ENCODE peak calls at places on chromosome 3, in eight cellular contexts. Z is H1, S is GM12878, X is A549, I is K562, O is adrenal gland, D is endothelial cell of umbilical vein, B is Peyer's patch. M is an unnamed sample.

GRCh38 chr3:71285086-71285485 is 298.4 kb downstream of the FOXP1 start:
- DNase-seq in S (no peak), Z (no peak), O (no peak), I (no peak), D (no peak), X (no peak), B (no peak), M (no peak)

GRCh38 chr3:128971421-128971820 is 22.5 kb downstream of the CFAP92 start:
- DNase-seq in B (no peak), I (no peak), O (peak; percentile 64), D (no peak), S (no peak), Z (no peak), X (no peak), M (no peak)

GRCh38 chr3:172546628-172547214 is 23.5 kb upstream of the TNFSF10 start:
- DNase-seq in X (no peak), B (no peak), I (no peak), O (no peak), D (peak; percentile 40), S (no peak), Z (no peak), M (no peak)

GRCh38 chr3:33645060-33645841 is 72.8 kb downstream of the CLASP2 start:
- DNase-seq in X (no peak), S (no peak), O (peak; percentile 36), D (peak; percentile 41), B (no peak), I (no peak), Z (no peak), M (no peak)

GRCh38 chr3:172189213-172189612 is 149.8 kb downstream of the FNDC3B start:
- DNase-seq in S (no peak), B (no peak), Z (no peak), D (no peak), O (no peak), I (no peak), X (no peak), M (no peak)

GRCh38 chr3:136194409-136195257 is 1.5 kb downstream of the MSL2 start:
- DNase-seq in D (peak; percentile 49), S (peak; percentile 24), Z (no peak), I (peak; percentile 39), X (no peak), B (peak; percentile 83), O (no peak), M (peak; percentile 46)

GRCh38 chr3:52361011-52361410 is 44.9 kb downstream of the DNAH1 start:
- DNase-seq in I (no peak), D (no peak), Z (no peak), S (no peak), O (no peak), X (no peak), B (no peak), M (no peak)

GRCh38 chr3:48561045-48561736 is 2.4 kb downstream of the UCN2 start:
- DNase-seq in D (peak; percentile 26), S (no peak), I (peak; percentile 80), Z (peak; percentile 38), O (peak; percentile 56), B (peak; percentile 64), X (no peak), M (peak; percentile 81)

GRCh38 chr3:179452166-179452544 is 885 bp upstream of the GNB4 start:
- DNase-seq in I (peak; percentile 24), S (no peak), B (no peak), Z (no peak), D (peak; percentile 83), O (no peak), X (no peak), M (no peak)

GRCh38 chr3:55487376-55488241 is 503 bp upstream of the WNT5A start:
- DNase-seq in D (peak; percentile 54), X (peak; percentile 52), B (no peak), S (no peak), Z (no peak), O (no peak), I (no peak), M (peak; percentile 58)

GRCh38 chr3:161395115-161395514 is 23.8 kb upstream of the SPTSSB start:
- DNase-seq in O (no peak), B (no peak), X (no peak), Z (no peak), D (no peak), S (no peak), I (no peak), M (no peak)

GRCh38 chr3:4418156-4418555 is 48.9 kb downstream of the SUMF1 start:
- DNase-seq in Z (no peak), X (no peak), S (no peak), I (no peak), D (no peak), B (no peak), O (no peak), M (no peak)

GRCh38 chr3:194323785-194324735 is 27.1 kb downstream of the CPN2 start:
- DNase-seq in S (no peak), O (peak; percentile 38), I (peak; percentile 93), Z (no peak), B (peak; percentile 59), D (no peak), X (peak; percentile 91), M (peak; percentile 43)

GRCh38 chr3:101639280-101639963 is 37.5 kb downstream of the ZBTB11 start:
- DNase-seq in D (no peak), X (no peak), Z (no peak), O (no peak), I (peak; percentile 41), B (no peak), S (no peak), M (no peak)

GRCh38 chr3:108664266-108664665 is 74.7 kb downstream of the DZIP3 start:
- DNase-seq in B (no peak), I (no peak), O (no peak), X (no peak), Z (no peak), S (no peak), D (no peak), M (no peak)

GRCh38 chr3:97148891-97149290 is 334.5 kb downstream of the EPHA6 start:
- DNase-seq in B (no peak), X (no peak), I (no peak), Z (no peak), O (no peak), D (no peak), S (no peak), M (no peak)

GRCh38 chr3:79651536-79652065 is 116.2 kb downstream of the ROBO1 start:
- DNase-seq in D (no peak), I (no peak), S (no peak), O (no peak), X (peak; percentile 69), Z (no peak), B (no peak), M (no peak)

GRCh38 chr3:171345112-171345843 is 114.9 kb downstream of the TNIK start:
- DNase-seq in B (no peak), I (no peak), O (no peak), D (peak; percentile 25), Z (no peak), X (no peak), S (no peak), M (no peak)

GRCh38 chr3:152261329-152261728 is 7.4 kb upstream of the MBNL1 start:
- DNase-seq in X (no peak), D (no peak), I (no peak), O (no peak), S (no peak), Z (no peak), B (no peak), M (no peak)
- H3K4me1 ChIP-seq in X (peaks cover 34% of the 10 kb centered on the region), D (peaks cover 10% of the 10 kb centered on the region), I (peaks cover 48% of the 10 kb centered on the region), O (peaks cover 32% of the 10 kb centered on the region), S (peaks cover 15% of the 10 kb centered on the region), Z (no peaks in the 10 kb centered on the region), B (no peaks in the 10 kb centered on the region), M (peaks cover 6% of the 10 kb centered on the region)

DNA sequence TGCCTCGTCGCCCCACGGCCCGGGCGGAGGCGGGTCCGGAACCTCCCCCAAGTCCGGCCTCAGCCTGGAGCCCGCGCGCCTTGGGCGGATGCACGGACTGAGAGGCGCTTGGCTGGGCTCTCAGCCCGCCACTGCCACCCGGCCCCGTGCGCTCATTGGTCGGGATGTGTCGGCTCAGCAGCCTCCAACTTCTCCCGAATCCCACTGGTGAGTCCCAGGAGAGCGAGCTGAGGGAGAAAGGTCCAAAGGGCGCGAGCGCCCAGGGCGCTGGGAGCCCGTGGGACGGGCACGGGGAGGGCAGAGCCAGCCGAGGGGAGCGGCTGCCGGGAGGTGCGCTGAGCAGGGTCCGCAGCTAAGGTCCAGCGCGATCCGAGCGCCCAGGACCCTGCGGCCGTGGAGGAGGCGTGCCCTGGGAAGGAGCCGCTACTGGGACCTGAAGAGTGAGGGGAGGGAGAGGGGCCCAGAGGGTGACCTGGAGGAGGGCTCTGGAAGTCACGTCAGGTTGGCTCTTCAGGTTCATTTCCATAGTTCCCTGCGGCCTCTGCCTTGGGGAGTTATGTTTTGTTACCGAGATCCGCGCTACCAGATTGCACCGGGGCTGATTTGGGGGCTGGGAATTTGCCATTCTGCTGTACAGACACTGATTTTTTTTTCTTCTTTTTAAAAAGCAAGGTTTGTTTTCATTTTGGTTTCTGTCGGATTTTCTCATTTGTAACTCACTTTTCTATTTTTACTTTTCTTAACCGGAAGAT is at the start of gene MME:
- DNase-seq in O (no peak), X (no peak), D (peak; percentile 69), Z (peak; percentile 77), S (no peak), I (peak; percentile 23), B (peak; percentile 83), M (no peak)
- TF ChIP-seq POLR2A in O (no peak), X (no peak), D (no peak), Z (peak; percentile 20), S (no peak), I (no peak), B (peak; percentile 92), M (no peak)

GRCh38 chr3:174945951-174946350 is 86.8 kb downstream of the NAALADL2 start:
- DNase-seq in B (no peak), O (no peak), S (no peak), I (no peak), D (no peak), X (no peak), Z (no peak), M (no peak)

GRCh38 chr3:174951498-174951897 is 92.4 kb downstream of the NAALADL2 start:
- DNase-seq in Z (no peak), B (no peak), I (no peak), O (no peak), X (no peak), D (no peak), S (no peak), M (no peak)

GRCh38 chr3:174953068-174953467 is 93.9 kb downstream of the NAALADL2 start:
- DNase-seq in O (no peak), S (no peak), X (no peak), D (no peak), I (no peak), B (no peak), Z (no peak), M (no peak)

GRCh38 chr3:174951023-174951422 is 91.9 kb downstream of the NAALADL2 start:
- DNase-seq in I (no peak), X (peak; percentile 44), Z (no peak), D (peak; percentile 76), B (no peak), O (no peak), S (no peak), M (no peak)

DNA sequence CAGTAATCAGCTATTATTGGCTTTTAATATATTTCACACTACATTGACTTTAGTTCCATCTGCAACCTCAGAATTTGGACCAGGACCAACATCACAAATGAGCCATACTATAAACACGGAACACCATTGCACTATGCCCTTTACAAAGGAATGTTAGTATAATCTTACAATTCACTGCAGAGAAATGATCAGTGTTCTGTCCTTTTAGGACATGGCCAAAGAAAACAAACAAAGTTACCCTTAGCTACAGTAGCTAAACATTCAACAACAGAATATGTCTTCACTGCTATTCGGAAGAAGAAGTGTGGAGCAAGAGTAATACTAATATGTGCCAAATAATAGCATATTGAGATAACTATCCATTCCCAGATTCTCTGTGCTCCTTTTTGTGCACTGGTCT is 90.4 kb downstream of the NAALADL2 start:
- DNase-seq in O (no peak), I (no peak), D (peak; percentile 94), S (no peak), X (peak; percentile 43), B (no peak), Z (no peak), M (no peak)
- H3K4me1 ChIP-seq in O (no peaks in the 10 kb centered on the region), I (no peaks in the 10 kb centered on the region), D (peaks cover 28% of the 10 kb centered on the region), S (no peaks in the 10 kb centered on the region), X (peaks cover 21% of the 10 kb centered on the region), B (no peaks in the 10 kb centered on the region), Z (no peaks in the 10 kb centered on the region), M (no peaks in the 10 kb centered on the region)

GRCh38 chr3:8642001-8642400 is 2.6 kb downstream of the SSUH2 start:
- DNase-seq in Z (no peak), D (no peak), I (no peak), S (no peak), B (no peak), O (no peak), X (no peak), M (no peak)
- TF ChIP-seq POLR2A in Z (no peak), D (no peak), I (no peak), S (no peak), B (no peak), O (no peak), X (no peak), M (no peak)